ENCODE peak calls at places on chromosomes 6 and 20, in five cellular contexts. W is pancreas, I is OCI-LY7, P is transverse colon, F is kidney. S is an unnamed sample.
A peak's percentile ranks its signal among the peaks of the same experiment; 100 is the strongest.

GRCh38 chr6:165661416-165662001 is 1.5 kb downstream of the PDE10A start:
- DNase-seq in W (no peak), I (no peak), P (no peak), F (no peak), S (no peak)

GRCh38 chr6:134928151-134928917 is 21.6 kb downstream of the ALDH8A1 start:
- DNase-seq in W (no peak), I (no peak), P (no peak), F (no peak), S (no peak)

GRCh38 chr6:75481936-75482593 is 11.5 kb downstream of the FILIP1 start:
- DNase-seq in W (no peak), I (no peak), P (no peak), F (no peak), S (no peak)

GRCh38 chr6:26043389-26044139 is 43.7 kb upstream of the HFE start:
- DNase-seq in W (peak; percentile 77), I (peak; percentile 98), P (peak; percentile 82), F (peak; percentile 89), S (peak; percentile 99)

GRCh38 chr6:111759836-111760785 is 113.1 kb downstream of the FYN start:
- DNase-seq in W (no peak), I (peak; percentile 40), P (no peak), F (no peak), S (no peak)

GRCh38 chr6:147080215-147080614 is 124.0 kb upstream of the STXBP5 start:
- DNase-seq in W (no peak), I (no peak), P (no peak), F (no peak), S (no peak)

GRCh38 chr6:120569689-120570088 is 764.6 kb downstream of the TBC1D32 start:
- DNase-seq in W (no peak), I (no peak), P (no peak), F (no peak), S (no peak)

GRCh38 chr20:46073443-46073842 is 16.3 kb downstream of the NCOA5 start:
- DNase-seq in W (no peak), I (no peak), P (no peak), F (no peak), S (no peak)

GRCh38 chr6:33018904-33019303 is 9.5 kb upstream of the HLA-DOA start:
- DNase-seq in W (peak; percentile 73), I (no peak), P (peak; percentile 74), F (peak; percentile 83), S (no peak)

GRCh38 chr6:70616728-70617260 is 50.1 kb downstream of the SDHAF4 start:
- DNase-seq in W (no peak), I (no peak), P (peak; percentile 14), F (no peak), S (no peak)

GRCh38 chr6:136226027-136226673 is 24.0 kb downstream of the MTFR2 start:
- DNase-seq in W (no peak), I (peak; percentile 59), P (peak; percentile 60), F (no peak), S (peak; percentile 68)

GRCh38 chr6:108782231-108783041 is 65.8 kb upstream of the ARMC2 start:
- DNase-seq in W (peak; percentile 84), I (peak; percentile 80), P (peak; percentile 92), F (peak; percentile 92), S (peak; percentile 92)

GRCh38 chr6:119476554-119476953 is 127.0 kb upstream of the MAN1A1 start:
- DNase-seq in W (no peak), I (no peak), P (no peak), F (no peak), S (no peak)

GRCh38 chr20:57966609-57967008 is 256.8 kb upstream of the PMEPA1 start:
- DNase-seq in W (no peak), I (no peak), P (no peak), F (no peak), S (no peak)

GRCh38 chr6:166257911-166258318 is 50.3 kb downstream of the PRR18 start:
- DNase-seq in W (no peak), I (no peak), P (no peak), F (no peak), S (peak; percentile 46)

GRCh38 chr6:31880616-31881015 is 1.8 kb upstream of the SLC44A4 start:
- DNase-seq in W (no peak), I (no peak), P (no peak), F (no peak), S (no peak)

GRCh38 chr6:13765570-13765969 is 48.8 kb downstream of the MCUR1 start:
- DNase-seq in W (no peak), I (no peak), P (no peak), F (no peak), S (peak; percentile 37)

GRCh38 chr6:24489881-24490280 is 503 bp upstream of the GPLD1 start:
- DNase-seq in W (no peak), I (no peak), P (no peak), F (no peak), S (no peak)

GRCh38 chr6:111195656-111196055 is 108.4 kb downstream of the SLC16A10 start:
- DNase-seq in W (no peak), I (no peak), P (no peak), F (no peak), S (no peak)

GRCh38 chr6:157778719-157779118 is 44.3 kb upstream of the SNX9 start:
- DNase-seq in W (no peak), I (no peak), P (no peak), F (no peak), S (no peak)

GRCh38 chr6:27448456-27448855 is 24.4 kb downstream of the ZNF184 start:
- DNase-seq in W (no peak), I (no peak), P (no peak), F (no peak), S (no peak)

GRCh38 chr6:27452496-27452897 is 20.4 kb downstream of the ZNF184 start:
- DNase-seq in W (no peak), I (peak; percentile 26), P (no peak), F (no peak), S (peak; percentile 5)

DNA sequence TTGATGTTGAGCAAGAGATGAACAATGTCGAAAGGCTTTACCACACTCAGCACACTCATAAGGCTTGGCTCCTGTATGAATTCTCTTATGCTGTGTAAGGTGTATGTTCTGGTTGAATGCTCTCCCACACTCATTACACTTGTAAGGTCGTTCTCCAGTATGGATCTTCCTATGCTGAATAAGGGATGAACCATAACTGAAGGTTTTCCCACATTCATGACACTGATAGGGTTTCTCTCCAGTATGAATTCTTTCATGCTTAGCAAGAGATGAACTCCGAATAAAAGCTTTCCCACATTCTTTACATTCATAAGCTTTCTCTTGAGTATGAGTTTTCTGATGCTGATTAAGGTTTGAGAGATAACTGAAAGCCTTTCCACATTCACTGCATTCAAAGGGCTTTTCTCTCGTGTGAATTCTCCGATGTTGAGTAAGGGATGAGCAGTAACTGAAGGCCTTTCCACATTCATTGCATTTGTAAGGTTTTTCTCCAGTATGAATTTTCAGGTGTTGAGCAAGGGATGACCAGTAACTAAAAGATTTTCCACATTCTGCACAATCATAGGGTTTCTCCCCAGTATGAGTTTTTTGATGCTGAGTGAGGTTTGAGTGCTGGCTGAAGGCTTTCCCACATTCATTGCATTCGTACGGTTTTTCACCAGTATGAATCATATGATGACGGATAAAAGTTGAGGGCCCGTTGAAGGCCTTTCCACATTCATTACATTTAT is 21.1 kb downstream of the ZNF184 start:
- DNase-seq in W (no peak), I (no peak), P (no peak), F (no peak), S (no peak)
- H3K9me3 ChIP-seq in W (peaks cover 19% of the 10 kb centered on the region), I (peaks cover 86% of the 10 kb centered on the region), P (peaks cover 98% of the 10 kb centered on the region), F (peaks cover 58% of the 10 kb centered on the region), S (peaks cover 89% of the 10 kb centered on the region)

GRCh38 chr20:53691060-53691810 is 97.6 kb upstream of the ZNF217 start:
- DNase-seq in W (no peak), I (no peak), P (no peak), F (no peak), S (peak; percentile 100)
- H3K27ac ChIP-seq in W (no peak overlapping the region), I (no peak overlapping the region), P (no peak overlapping the region), F (no peak overlapping the region), S (peak overlapping the region; percentile 64)

DNA sequence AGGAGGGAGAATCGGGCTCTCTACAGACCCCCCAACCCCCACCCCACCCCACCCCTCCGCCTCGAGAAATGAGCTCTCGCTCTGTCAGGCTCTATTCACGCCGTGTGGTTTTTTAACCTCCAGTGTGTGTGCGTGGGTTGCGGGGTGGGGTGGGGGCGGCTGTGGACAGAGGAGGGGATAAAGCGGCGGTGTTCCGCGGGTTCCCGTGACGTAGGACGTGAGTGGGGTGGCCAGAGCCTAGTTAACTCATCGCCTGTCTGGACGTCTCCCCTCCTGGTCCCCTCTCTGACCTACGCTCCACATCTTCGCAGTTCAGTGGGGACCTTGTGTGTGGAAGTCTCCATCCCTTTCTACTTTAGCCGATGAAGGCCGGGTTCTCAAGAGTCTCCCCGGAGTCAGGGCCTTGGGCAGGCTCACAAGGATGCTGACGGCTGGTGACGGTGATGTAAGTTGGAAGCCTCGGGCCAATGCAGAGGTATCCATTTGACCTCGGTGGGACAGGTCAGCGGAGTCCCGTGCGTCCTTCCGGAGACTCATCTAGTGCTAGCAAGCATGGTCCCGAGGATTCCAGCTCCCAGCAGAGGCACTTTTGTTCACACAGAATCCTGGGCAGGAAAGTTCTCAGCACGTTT is 1507.1 kb upstream of the DEFB115 start:
- DNase-seq in W (no peak), I (no peak), P (no peak), F (peak; percentile 61), S (no peak)
- H3K9me3 ChIP-seq in W (no peaks in the 10 kb centered on the region), I (no peaks in the 10 kb centered on the region), P (peaks cover 4% of the 10 kb centered on the region), F (no peaks in the 10 kb centered on the region), S (no peaks in the 10 kb centered on the region)

GRCh38 chr6:46234156-46234556 is 63.4 kb upstream of the ENPP5 start:
- DNase-seq in W (no peak), I (no peak), P (no peak), F (peak; percentile 79), S (no peak)
- H3K27ac ChIP-seq in W (no peak overlapping the region), I (no peak overlapping the region), P (no peak overlapping the region), F (peak overlapping the region; percentile 43), S (no peak overlapping the region)